ENCODE peak calls at places on chromosomes 6 and 20, in ten cellular contexts. B is non-pigmented ciliary epithelial cell; A is AG04450; O is CD4-positive, CD25-positive, alpha-beta regulatory T cell; S is dorsolateral prefrontal cortex; V is A549; W is uterus; J is HS-27A; G is ELF-1; P is SJSA1. Q is an unnamed sample.

GRCh38 chr6:15678514-15678913 is 15.7 kb upstream of the DTNBP1 start:
- DNase-seq in A (no peak), V (no peak), G (no peak), J (no peak), S (no peak), O (no peak), W (no peak), B (no peak), P (no peak), Q (no peak)

GRCh38 chr6:26322645-26323482 is 42.1 kb upstream of the BTN3A2 start:
- DNase-seq in S (no peak), J (peak; percentile 96), O (peak; percentile 48), G (peak; percentile 89), V (peak; percentile 88), A (no peak), P (peak; percentile 97), B (no peak), W (peak; percentile 63), Q (peak; percentile 98)

GRCh38 chr20:39394461-39394860 is 432.3 kb downstream of the DHX35 start:
- DNase-seq in B (no peak), J (no peak), W (no peak), G (no peak), S (no peak), V (no peak), P (no peak), A (no peak), O (no peak), Q (no peak)

GRCh38 chr6:142635130-142635529 is 309.8 kb downstream of the HIVEP2 start:
- DNase-seq in G (no peak), P (no peak), V (no peak), A (peak; percentile 15), O (no peak), B (peak; percentile 26), S (no peak), J (peak; percentile 46), W (no peak), Q (no peak)

GRCh38 chr20:46709055-46709458 is 392 bp upstream of the SLC2A10 start:
- DNase-seq in P (peak; percentile 12), S (no peak), O (no peak), W (no peak), V (no peak), B (no peak), A (no peak), G (peak; percentile 27), J (no peak), Q (no peak)

GRCh38 chr20:54716169-54716747 is 240.9 kb downstream of the DOK5 start:
- DNase-seq in B (no peak), W (no peak), V (no peak), G (no peak), J (no peak), O (no peak), S (no peak), P (no peak), A (no peak), Q (no peak)

GRCh38 chr6:15426395-15426794 is 180.5 kb downstream of the JARID2 start:
- DNase-seq in J (no peak), O (no peak), G (no peak), B (no peak), V (no peak), S (no peak), W (no peak), A (no peak), P (no peak), Q (no peak)

GRCh38 chr6:66418906-66419305 is 711.9 kb upstream of the EYS start:
- DNase-seq in W (no peak), S (no peak), B (peak; percentile 4), J (no peak), V (no peak), A (no peak), O (no peak), P (no peak), G (no peak), Q (no peak)

GRCh38 chr6:41503841-41504525 is 42.2 kb upstream of the FOXP4 start:
- DNase-seq in O (no peak), V (peak; percentile 21), G (peak; percentile 73), S (peak; percentile 46), A (no peak), J (no peak), B (no peak), P (peak; percentile 99), W (peak; percentile 63), Q (peak; percentile 69)

GRCh38 chr20:21096321-21097043 is 9.7 kb downstream of the LINC00237 start:
- DNase-seq in P (no peak), O (no peak), A (no peak), J (peak; percentile 35), S (peak; percentile 58), B (no peak), W (no peak), V (peak; percentile 66), G (peak; percentile 20), Q (no peak)

GRCh38 chr6:99613705-99614429 is 7.2 kb downstream of the PRDM13 start:
- DNase-seq in W (no peak), P (peak; percentile 25), A (no peak), G (peak; percentile 63), V (peak; percentile 16), O (no peak), S (no peak), J (no peak), B (no peak), Q (no peak)

GRCh38 chr6:75458895-75459294 is 34.7 kb downstream of the FILIP1 start:
- DNase-seq in G (no peak), O (no peak), P (no peak), S (no peak), W (peak; percentile 34), B (no peak), A (no peak), V (peak; percentile 94), J (no peak), Q (peak; percentile 58)

GRCh38 chr6:56282391-56282790 is 35.0 kb upstream of the COL21A1 start:
- DNase-seq in J (no peak), B (no peak), W (no peak), P (no peak), S (no peak), V (no peak), O (no peak), G (no peak), A (no peak), Q (no peak)

GRCh38 chr6:112581015-112581414 is 233.9 kb downstream of the RFPL4B start:
- DNase-seq in G (no peak), W (no peak), S (no peak), J (no peak), O (no peak), B (no peak), V (no peak), A (no peak), P (no peak), Q (no peak)

GRCh38 chr6:54920628-54921027 is 74.1 kb downstream of the FAM83B start:
- DNase-seq in V (no peak), S (no peak), B (peak; percentile 6), P (no peak), A (no peak), G (no peak), J (no peak), W (no peak), O (no peak), Q (no peak)

GRCh38 chr6:170107606-170108222 is 183.2 kb downstream of the DLL1 start:
- DNase-seq in J (no peak), B (no peak), G (no peak), A (no peak), P (no peak), V (no peak), S (no peak), O (no peak), W (no peak), Q (no peak)

GRCh38 chr6:21931641-21932335 is 338.2 kb downstream of the SOX4 start:
- DNase-seq in A (no peak), G (no peak), S (no peak), O (no peak), W (no peak), J (no peak), P (no peak), B (peak; percentile 72), V (no peak), Q (no peak)

GRCh38 chr6:126797981-126798380 is 320.5 kb upstream of the RSPO3 start:
- DNase-seq in B (no peak), W (no peak), S (no peak), P (no peak), J (no peak), O (no peak), G (no peak), A (no peak), V (no peak), Q (no peak)

GRCh38 chr6:89289710-89290109 is 25.4 kb downstream of the GABRR2 start:
- DNase-seq in V (no peak), W (no peak), G (no peak), A (no peak), S (no peak), B (no peak), O (no peak), J (no peak), P (no peak), Q (no peak)

GRCh38 chr20:49573900-49574416 is 6.0 kb upstream of the PTGIS start:
- DNase-seq in S (no peak), P (no peak), B (no peak), W (peak; percentile 44), V (no peak), G (no peak), J (no peak), O (no peak), A (no peak), Q (no peak)

GRCh38 chr6:90478278-90478677 is 108.6 kb downstream of the MAP3K7 start:
- DNase-seq in B (no peak), O (no peak), S (no peak), W (no peak), P (no peak), J (no peak), G (peak; percentile 80), V (no peak), A (no peak), Q (no peak)

GRCh38 chr6:133062702-133063319 is 178.3 kb upstream of the EYA4 start:
- DNase-seq in A (no peak), W (no peak), J (no peak), G (no peak), S (no peak), P (no peak), O (no peak), V (no peak), B (no peak), Q (peak; percentile 10)

GRCh38 chr20:61891476-61891875 is 174.2 kb downstream of the TAF4 start:
- DNase-seq in G (no peak), P (no peak), V (no peak), B (no peak), A (no peak), O (no peak), W (no peak), S (no peak), J (no peak), Q (no peak)

GRCh38 chr6:3162067-3162497 is 4.7 kb upstream of the TUBB2A start:
- DNase-seq in G (no peak), A (no peak), J (no peak), O (no peak), S (no peak), P (no peak), B (no peak), W (no peak), V (peak; percentile 76), Q (no peak)

GRCh38 chr6:28005124-28005662 is 48.2 kb downstream of the OR2B6 start:
- DNase-seq in O (no peak), P (no peak), G (no peak), J (no peak), W (no peak), B (no peak), S (no peak), A (no peak), V (no peak), Q (no peak)

GRCh38 chr6:6006428-6007310 is at the start of gene NRN1:
- DNase-seq in A (no peak), O (no peak), W (no peak), J (no peak), V (no peak), P (peak; percentile 46), G (no peak), S (no peak), B (no peak), Q (peak; percentile 48)

GRCh38 chr20:46122071-46122470 is 4.0 kb downstream of the CD40 start:
- DNase-seq in B (peak; percentile 52), J (no peak), A (no peak), V (no peak), S (peak; percentile 12), W (no peak), P (no peak), G (no peak), O (no peak), Q (peak; percentile 35)